ENCODE peak calls at places on chromosomes 11 and 22, in seven cellular contexts. One of them, this sample, is unnamed.

GRCh38 chr11:1760351-1761109 is 3.2 kb downstream of the CTSD start:
- DNase-seq in right cardiac atrium: peak; percentile 91
- DNase-seq in HEK293T: no peak
- DNase-seq in neural crest cell: no peak
- DNase-seq in right lobe of liver: peak; percentile 90
- DNase-seq in brain microvascular endothelial cell: peak; percentile 67
- DNase-seq in cardiac muscle cell: peak; percentile 25
- DNase-seq in this sample: no peak

GRCh38 chr11:3001496-3001895 is 9.4 kb upstream of the NAP1L4 start:
- DNase-seq in right lobe of liver: no peak
- DNase-seq in right cardiac atrium: peak; percentile 38
- DNase-seq in neural crest cell: no peak
- DNase-seq in cardiac muscle cell: no peak
- DNase-seq in brain microvascular endothelial cell: no peak
- DNase-seq in HEK293T: no peak
- DNase-seq in this sample: no peak

GRCh38 chr11:10728154-10728553 is 22.9 kb upstream of the CTR9 start:
- DNase-seq in cardiac muscle cell: no peak
- DNase-seq in HEK293T: no peak
- DNase-seq in brain microvascular endothelial cell: no peak
- DNase-seq in neural crest cell: no peak
- DNase-seq in right cardiac atrium: no peak
- DNase-seq in right lobe of liver: no peak
- DNase-seq in this sample: peak; percentile 26

GRCh38 chr11:130216591-130217132 is 57.1 kb downstream of the ST14 start:
- DNase-seq in right lobe of liver: no peak
- DNase-seq in neural crest cell: no peak
- DNase-seq in right cardiac atrium: no peak
- DNase-seq in HEK293T: no peak
- DNase-seq in brain microvascular endothelial cell: no peak
- DNase-seq in cardiac muscle cell: no peak
- DNase-seq in this sample: no peak

GRCh38 chr11:19980957-19981669 is 179.2 kb downstream of the DBX1 start:
- DNase-seq in neural crest cell: no peak
- DNase-seq in right cardiac atrium: no peak
- DNase-seq in brain microvascular endothelial cell: peak; percentile 69
- DNase-seq in right lobe of liver: no peak
- DNase-seq in cardiac muscle cell: no peak
- DNase-seq in HEK293T: no peak
- DNase-seq in this sample: peak; percentile 72

GRCh38 chr22:21823740-21824438 is 43.6 kb downstream of the MAPK1 start:
- DNase-seq in cardiac muscle cell: no peak
- DNase-seq in brain microvascular endothelial cell: peak; percentile 33
- DNase-seq in HEK293T: no peak
- DNase-seq in right lobe of liver: no peak
- DNase-seq in right cardiac atrium: no peak
- DNase-seq in neural crest cell: no peak
- DNase-seq in this sample: no peak

GRCh38 chr11:2263012-2263565 is 7.3 kb downstream of the ASCL2 start:
- DNase-seq in right lobe of liver: no peak
- DNase-seq in HEK293T: no peak
- DNase-seq in brain microvascular endothelial cell: no peak
- DNase-seq in right cardiac atrium: no peak
- DNase-seq in cardiac muscle cell: no peak
- DNase-seq in neural crest cell: no peak
- DNase-seq in this sample: no peak

GRCh38 chr22:28442951-28443876 is 236.4 kb downstream of the TTC28 start:
- DNase-seq in cardiac muscle cell: peak; percentile 79
- DNase-seq in HEK293T: peak; percentile 71
- DNase-seq in right cardiac atrium: peak; percentile 56
- DNase-seq in brain microvascular endothelial cell: peak; percentile 63
- DNase-seq in neural crest cell: peak; percentile 29
- DNase-seq in right lobe of liver: peak; percentile 76
- DNase-seq in this sample: peak; percentile 65

GRCh38 chr11:69463181-69463891 is 18.1 kb upstream of the LINC01488 start:
- DNase-seq in brain microvascular endothelial cell: peak; percentile 65
- DNase-seq in cardiac muscle cell: no peak
- DNase-seq in right cardiac atrium: peak; percentile 70
- DNase-seq in right lobe of liver: peak; percentile 52
- DNase-seq in neural crest cell: no peak
- DNase-seq in HEK293T: no peak
- DNase-seq in this sample: peak; percentile 27

GRCh38 chr22:32700186-32700882 is 101.2 kb upstream of the TIMP3 start:
- DNase-seq in right lobe of liver: no peak
- DNase-seq in HEK293T: no peak
- DNase-seq in cardiac muscle cell: no peak
- DNase-seq in right cardiac atrium: peak; percentile 31
- DNase-seq in neural crest cell: no peak
- DNase-seq in brain microvascular endothelial cell: no peak
- DNase-seq in this sample: no peak

GRCh38 chr11:75896843-75897419 is 81.9 kb downstream of the UVRAG start:
- DNase-seq in cardiac muscle cell: peak; percentile 52
- DNase-seq in neural crest cell: no peak
- DNase-seq in right cardiac atrium: no peak
- DNase-seq in right lobe of liver: no peak
- DNase-seq in HEK293T: peak; percentile 28
- DNase-seq in brain microvascular endothelial cell: no peak
- DNase-seq in this sample: peak; percentile 55

GRCh38 chr11:13010737-13011342 is 1.7 kb downstream of the RASSF10 start:
- DNase-seq in cardiac muscle cell: peak; percentile 51
- DNase-seq in right lobe of liver: peak; percentile 56
- DNase-seq in neural crest cell: peak; percentile 16
- DNase-seq in brain microvascular endothelial cell: no peak
- DNase-seq in HEK293T: no peak
- DNase-seq in right cardiac atrium: peak; percentile 44
- DNase-seq in this sample: no peak

GRCh38 chr22:32674925-32675825 is 126.3 kb upstream of the TIMP3 start:
- DNase-seq in right lobe of liver: no peak
- DNase-seq in right cardiac atrium: no peak
- DNase-seq in HEK293T: no peak
- DNase-seq in neural crest cell: no peak
- DNase-seq in brain microvascular endothelial cell: no peak
- DNase-seq in cardiac muscle cell: no peak
- DNase-seq in this sample: no peak

GRCh38 chr11:64121637-64122410 is 44.1 kb downstream of the MACROD1 start:
- DNase-seq in neural crest cell: no peak
- DNase-seq in cardiac muscle cell: no peak
- DNase-seq in HEK293T: no peak
- DNase-seq in brain microvascular endothelial cell: peak; percentile 84
- DNase-seq in right cardiac atrium: no peak
- DNase-seq in right lobe of liver: no peak
- DNase-seq in this sample: peak; percentile 88

GRCh38 chr22:26669060-26669481 is 11.7 kb downstream of the MIAT start:
- DNase-seq in right cardiac atrium: no peak
- DNase-seq in cardiac muscle cell: peak; percentile 50
- DNase-seq in neural crest cell: peak; percentile 40
- DNase-seq in right lobe of liver: no peak
- DNase-seq in brain microvascular endothelial cell: peak; percentile 40
- DNase-seq in HEK293T: peak; percentile 35
- DNase-seq in this sample: peak; percentile 79

GRCh38 chr11:93903989-93904388 is 53.6 kb upstream of the VSTM5 start:
- DNase-seq in cardiac muscle cell: no peak
- DNase-seq in brain microvascular endothelial cell: no peak
- DNase-seq in right cardiac atrium: no peak
- DNase-seq in neural crest cell: no peak
- DNase-seq in right lobe of liver: no peak
- DNase-seq in HEK293T: no peak
- DNase-seq in this sample: no peak

GRCh38 chr11:125350206-125351044 is 145.6 kb downstream of the FEZ1 start:
- DNase-seq in right lobe of liver: peak; percentile 49
- DNase-seq in brain microvascular endothelial cell: no peak
- DNase-seq in right cardiac atrium: no peak
- DNase-seq in neural crest cell: no peak
- DNase-seq in HEK293T: no peak
- DNase-seq in cardiac muscle cell: no peak
- DNase-seq in this sample: no peak

GRCh38 chr11:130037881-130038601 is 31.7 kb upstream of the APLP2 start:
- DNase-seq in brain microvascular endothelial cell: peak; percentile 19
- DNase-seq in right lobe of liver: no peak
- DNase-seq in cardiac muscle cell: no peak
- DNase-seq in HEK293T: no peak
- DNase-seq in neural crest cell: no peak
- DNase-seq in right cardiac atrium: no peak
- DNase-seq in this sample: peak; percentile 39

GRCh38 chr11:121478226-121478894 is 25.6 kb upstream of the SORL1-AS1 start:
- DNase-seq in HEK293T: no peak
- DNase-seq in right cardiac atrium: no peak
- DNase-seq in cardiac muscle cell: no peak
- DNase-seq in right lobe of liver: no peak
- DNase-seq in brain microvascular endothelial cell: no peak
- DNase-seq in neural crest cell: no peak
- DNase-seq in this sample: no peak

GRCh38 chr11:121415861-121416260 is 36.3 kb upstream of the SORL1 start:
- DNase-seq in right cardiac atrium: no peak
- DNase-seq in neural crest cell: no peak
- DNase-seq in cardiac muscle cell: no peak
- DNase-seq in HEK293T: no peak
- DNase-seq in right lobe of liver: no peak
- DNase-seq in brain microvascular endothelial cell: no peak
- DNase-seq in this sample: no peak

GRCh38 chr11:23012930-23013329 is 152.7 kb upstream of the CCDC179 start:
- DNase-seq in right lobe of liver: no peak
- DNase-seq in cardiac muscle cell: no peak
- DNase-seq in neural crest cell: no peak
- DNase-seq in right cardiac atrium: no peak
- DNase-seq in HEK293T: no peak
- DNase-seq in brain microvascular endothelial cell: no peak
- DNase-seq in this sample: no peak

GRCh38 chr22:26897384-26897783 is 240.0 kb downstream of the MIAT start:
- DNase-seq in brain microvascular endothelial cell: no peak
- DNase-seq in right cardiac atrium: no peak
- DNase-seq in HEK293T: no peak
- DNase-seq in cardiac muscle cell: no peak
- DNase-seq in right lobe of liver: no peak
- DNase-seq in neural crest cell: no peak
- DNase-seq in this sample: no peak